ENCODE peak calls at places on chromosomes 3 and 15, in nine cellular contexts. W is GM12865, P is fibroblast of the aortic adventitia, V is NB4, T is left lung, X is colonic mucosa, A is keratinocyte, F is stomach, Q is upper lobe of left lung. G is an unnamed sample.
A peak's percentile ranks its signal among the peaks of the same experiment; 100 is the strongest.

GRCh38 chr3:13229291-13229949 is 156.2 kb upstream of the IQSEC1 start:
- DNase-seq in P (peak; percentile 12), X (no peak), V (peak; percentile 65), A (peak; percentile 45), W (peak; percentile 46), Q (no peak), T (peak; percentile 14), F (no peak), G (no peak)

GRCh38 chr3:60246361-60246760 is 1004.9 kb downstream of the FHIT start:
- DNase-seq in V (no peak), W (no peak), F (no peak), X (no peak), A (no peak), P (no peak), Q (no peak), T (no peak), G (no peak)

GRCh38 chr15:94840794-94841587 is 609.6 kb downstream of the MCTP2 start:
- DNase-seq in X (no peak), P (peak; percentile 7), F (no peak), W (no peak), Q (no peak), T (no peak), V (no peak), A (no peak), G (no peak)

GRCh38 chr3:16801698-16802097 is 83.1 kb upstream of the PLCL2 start:
- DNase-seq in Q (no peak), W (peak; percentile 24), T (no peak), X (no peak), A (no peak), V (peak; percentile 38), P (no peak), F (no peak), G (peak; percentile 64)

GRCh38 chr3:196996454-196997265 is 28.0 kb upstream of the PIGZ start:
- DNase-seq in X (no peak), V (no peak), W (no peak), T (no peak), Q (no peak), F (no peak), P (no peak), A (peak; percentile 41), G (no peak)

GRCh38 chr15:69668049-69668705 is 215.6 kb downstream of the RPLP1 start:
- DNase-seq in Q (no peak), T (no peak), W (peak; percentile 52), A (no peak), X (no peak), P (no peak), V (peak; percentile 76), F (no peak), G (no peak)

GRCh38 chr3:152399374-152399773 is 130.6 kb downstream of the MBNL1 start:
- DNase-seq in V (peak; percentile 61), X (no peak), Q (peak; percentile 46), T (no peak), A (no peak), P (peak; percentile 66), W (no peak), F (no peak), G (peak; percentile 74)

GRCh38 chr3:17935217-17935616 is 192.8 kb upstream of the TBC1D5 start:
- DNase-seq in T (no peak), A (no peak), F (no peak), Q (no peak), V (no peak), P (no peak), W (no peak), X (no peak), G (peak; percentile 3)

GRCh38 chr15:52008698-52009434 is 10.2 kb upstream of the MAPK6 start:
- DNase-seq in Q (no peak), V (no peak), A (no peak), P (no peak), W (peak; percentile 84), T (no peak), F (no peak), X (no peak), G (no peak)

GRCh38 chr15:40511472-40512133 is 40.8 kb downstream of the CHST14 start:
- DNase-seq in T (peak; percentile 93), P (peak; percentile 35), A (no peak), X (peak; percentile 88), V (peak; percentile 56), W (peak; percentile 59), F (peak; percentile 93), Q (peak; percentile 81), G (peak; percentile 76)

GRCh38 chr3:124372784-124373183 is 357.5 kb upstream of the UMPS start:
- DNase-seq in T (no peak), Q (no peak), F (no peak), W (no peak), A (no peak), X (no peak), V (no peak), P (no peak), G (no peak)

GRCh38 chr15:90257776-90258175 is 7.7 kb upstream of the NGRN start:
- DNase-seq in V (no peak), F (no peak), T (no peak), W (no peak), A (no peak), Q (no peak), P (no peak), X (no peak), G (no peak)

DNA sequence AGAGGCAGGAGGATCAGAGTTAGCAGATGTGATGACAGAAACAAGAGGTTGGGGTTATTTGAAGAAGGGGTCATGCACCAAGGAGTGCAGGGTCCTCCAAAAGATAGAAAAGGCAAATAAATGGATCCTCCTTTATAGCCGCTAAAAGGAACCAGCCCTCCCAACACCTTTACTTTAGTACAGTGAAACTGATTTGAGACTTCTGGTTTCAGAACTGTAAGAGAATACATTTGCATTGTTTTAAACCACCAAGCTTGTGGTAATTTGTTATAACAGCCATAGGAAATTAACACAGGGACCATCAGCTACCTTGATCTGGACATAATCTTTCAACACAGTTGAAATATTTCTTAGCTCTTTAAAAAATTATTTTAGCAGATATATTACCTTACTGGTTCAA is 166.6 kb downstream of the TIGIT start:
- DNase-seq in W (peak; percentile 57), P (no peak), Q (no peak), F (no peak), T (no peak), V (no peak), A (no peak), X (no peak), G (no peak)
- H3K4me3 ChIP-seq in W (no peak overlapping the region), P (no peak overlapping the region), Q (no peak overlapping the region), F (no peak overlapping the region), T (no peak overlapping the region), V (no peak overlapping the region), A (no peak overlapping the region), X (no peak overlapping the region), G (no peak overlapping the region)

GRCh38 chr3:121598564-121598963 is 5.4 kb downstream of the FBXO40 start:
- DNase-seq in T (no peak), A (no peak), P (no peak), F (no peak), W (no peak), Q (no peak), X (no peak), V (no peak), G (no peak)

GRCh38 chr3:121594850-121595249 is 1.7 kb downstream of the FBXO40 start:
- DNase-seq in Q (no peak), F (no peak), P (no peak), A (no peak), W (no peak), V (no peak), X (no peak), T (no peak), G (no peak)

GRCh38 chr3:121595765-121596406 is 2.7 kb downstream of the FBXO40 start:
- DNase-seq in V (no peak), W (no peak), T (no peak), X (no peak), A (no peak), Q (no peak), P (no peak), F (no peak), G (no peak)

DNA sequence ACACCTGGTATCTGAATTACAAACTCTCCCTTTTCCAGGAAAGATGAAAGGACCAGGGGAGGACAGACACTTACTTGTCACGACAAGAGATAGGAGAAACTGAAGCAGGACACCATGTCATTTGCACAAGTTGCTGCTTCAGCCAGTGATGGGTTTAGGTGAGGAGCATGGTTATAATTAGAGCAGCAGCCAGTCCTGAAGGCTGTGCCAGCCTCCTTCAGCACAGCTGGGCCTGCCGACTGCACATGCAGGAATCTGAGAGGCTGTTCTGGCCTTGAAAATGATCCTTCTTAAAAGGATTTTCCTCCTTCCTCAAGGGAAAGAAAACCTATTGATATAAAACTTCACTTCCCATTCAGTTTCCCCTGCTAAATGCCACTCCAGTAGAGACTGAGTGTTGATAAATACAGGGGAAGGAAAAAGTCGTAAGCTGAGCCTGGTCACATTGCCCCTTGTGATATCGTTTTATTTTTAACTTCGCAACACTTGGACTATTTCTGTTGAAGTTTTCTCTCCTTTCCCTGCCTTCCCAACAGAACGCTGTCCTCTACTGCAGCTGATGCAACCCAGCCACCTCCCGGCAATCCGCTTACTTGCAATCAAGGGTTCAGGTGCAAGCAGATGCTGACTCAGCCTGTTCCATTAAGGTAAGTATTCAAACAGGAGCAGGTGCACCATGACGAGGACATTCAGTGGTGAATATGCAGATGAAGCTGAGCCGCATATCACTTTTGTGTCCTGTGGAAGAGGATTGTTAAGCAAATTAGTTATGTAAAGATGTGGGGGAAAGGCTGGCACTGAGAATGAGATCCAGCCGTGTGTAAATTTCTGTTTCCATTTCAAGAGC is at the start of gene FBXO40:
- DNase-seq in Q (peak; percentile 24), F (no peak), A (no peak), W (peak; percentile 58), T (no peak), P (no peak), X (peak; percentile 17), V (no peak), G (no peak)
- TF ChIP-seq CTCF in Q (no peak), F (no peak), A (no peak), W (no peak), T (no peak), P (no peak), X (no peak), V (no peak), G (no peak)

GRCh38 chr15:75195122-75195765 is 6.4 kb upstream of the C15orf39 start:
- DNase-seq in W (no peak), T (peak; percentile 76), A (no peak), P (no peak), Q (no peak), X (no peak), F (no peak), V (no peak), G (no peak)
- H3K4me3 ChIP-seq in W (no peak overlapping the region), T (no peak overlapping the region), A (no peak overlapping the region), P (no peak overlapping the region), Q (no peak overlapping the region), X (no peak overlapping the region), F (no peak overlapping the region), V (no peak overlapping the region), G (no peak overlapping the region)

DNA sequence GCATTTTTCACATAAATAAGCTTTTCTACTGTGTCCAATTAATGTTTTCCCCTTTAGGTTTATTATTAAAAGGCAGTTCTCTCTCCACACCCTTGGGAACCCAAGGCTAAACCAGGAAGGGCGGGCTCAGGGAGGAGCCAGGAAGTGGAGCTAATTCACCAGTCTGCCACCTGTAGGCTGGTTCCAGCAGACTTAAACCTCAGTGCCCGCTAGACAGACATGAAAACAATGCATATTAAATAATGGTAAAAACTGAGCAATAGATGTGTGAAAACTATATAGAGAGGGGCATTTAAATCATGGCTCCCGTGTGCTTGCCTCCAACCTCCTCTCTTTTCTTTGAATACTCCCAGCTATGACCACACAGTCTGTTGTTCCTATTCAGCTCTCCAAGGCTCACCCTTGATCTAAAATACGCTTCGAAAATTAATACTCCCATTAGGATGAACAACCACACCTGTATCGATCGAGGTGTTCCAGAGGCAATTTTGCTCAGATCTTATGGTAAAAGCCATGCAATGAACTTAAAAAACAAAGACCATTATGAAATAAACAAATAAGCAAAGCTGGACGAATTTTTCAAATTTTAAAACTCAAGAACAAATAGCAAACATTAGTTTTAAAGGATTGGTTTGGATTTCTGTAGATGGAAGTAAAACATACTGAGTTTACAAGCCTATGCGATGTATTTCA is 253.3 kb downstream of the TJP1 start:
- DNase-seq in F (no peak), A (no peak), P (no peak), X (peak; percentile 80), W (peak; percentile 7), Q (peak; percentile 30), V (peak; percentile 7), T (no peak), G (peak; percentile 21)
- TF ChIP-seq CTCF in F (no peak), A (peak; percentile 55), P (no peak), X (no peak), W (no peak), Q (no peak), V (no peak), T (no peak), G (no peak)

G was measured in foreskin fibroblast.